ENCODE peak calls at places on chromosomes 6 and 20, in seven cellular contexts. Y is NCI-H345, M is posterior vena cava, L is Calu3, Q is GM12865, V is substantia nigra, T is NAMALWA. Z is an unnamed sample.

GRCh38 chr20:1820137-1821074 is 74.8 kb upstream of the SIRPA start:
- DNase-seq in Y (no peak), M (no peak), L (no peak), Q (no peak), V (no peak), T (no peak), Z (no peak)

GRCh38 chr6:152503541-152503940 is 133.6 kb downstream of the SYNE1 start:
- DNase-seq in Y (no peak), M (no peak), L (no peak), Q (no peak), V (no peak), T (no peak), Z (no peak)

GRCh38 chr6:159823953-159824352 is 23.9 kb downstream of the PNLDC1 start:
- DNase-seq in Y (no peak), M (peak), L (no peak), Q (no peak), V (no peak), T (no peak), Z (no peak)

GRCh38 chr6:78942451-78942850 is 75.1 kb downstream of the IRAK1BP1 start:
- DNase-seq in Y (no peak), M (no peak), L (no peak), Q (no peak), V (no peak), T (no peak), Z (no peak)

GRCh38 chr20:41118632-41119031 is 18.7 kb upstream of the PLCG1 start:
- DNase-seq in Y (no peak), M (no peak), L (no peak), Q (no peak), V (no peak), T (no peak), Z (no peak)

GRCh38 chr20:62067547-62068260 is 2.0 kb upstream of the TAF4 start:
- DNase-seq in Y (no peak), M (peak), L (no peak), Q (no peak), V (no peak), T (no peak), Z (no peak)

GRCh38 chr6:137549106-137549505 is 54.9 kb upstream of the OLIG3 start:
- DNase-seq in Y (no peak), M (no peak), L (no peak), Q (no peak), V (no peak), T (no peak), Z (no peak)

GRCh38 chr20:59042151-59042795 is at the start of gene PRELID3B:
- DNase-seq in Y (peak), M (no peak), L (peak), Q (peak), V (no peak), T (peak), Z (peak)

GRCh38 chr20:10271470-10272219 is 53.0 kb downstream of the SNAP25 start:
- DNase-seq in Y (no peak), M (no peak), L (no peak), Q (no peak), V (no peak), T (no peak), Z (peak)